ENCODE peak calls at places on chromosomes 1 and 21, in six cellular contexts. Z is HCT116, E is HepG2, D is K562, S is SK-N-SH, P is GM12878. Y is an unnamed sample.

GRCh38 chr1:157291083-157291482 is 152.9 kb upstream of the ETV3 start:
- DNase-seq in Z (no peak), E (no peak), D (no peak), S (no peak), P (no peak), Y (no peak)

GRCh38 chr1:19684677-19685076 is 20.0 kb downstream of the HTR6 start:
- DNase-seq in Z (no peak), E (no peak), D (no peak), S (no peak), P (no peak), Y (no peak)

GRCh38 chr1:162631546-162632233 is 574 bp upstream of the DDR2 start:
- DNase-seq in Z (no peak), E (no peak), D (peak; percentile 30), S (peak; percentile 42), P (no peak), Y (no peak)

GRCh38 chr1:244654284-244655038 is 1.5 kb downstream of the DESI2 start:
- DNase-seq in Z (no peak), E (no peak), D (no peak), S (no peak), P (no peak), Y (no peak)

GRCh38 chr1:145992502-145992936 is 3.9 kb downstream of the TXNIP start:
- DNase-seq in Z (no peak), E (no peak), D (no peak), S (no peak), P (no peak), Y (no peak)

GRCh38 chr1:115134850-115135484 is 45.7 kb upstream of the TSPAN2 start:
- DNase-seq in Z (peak; percentile 22), E (no peak), D (no peak), S (no peak), P (no peak), Y (no peak)

GRCh38 chr1:232581932-232582331 is 48.0 kb downstream of the SIPA1L2 start:
- DNase-seq in Z (no peak), E (no peak), D (no peak), S (no peak), P (no peak), Y (no peak)

GRCh38 chr1:21586926-21587601 is 77.8 kb downstream of the ALPL start:
- DNase-seq in Z (peak; percentile 61), E (peak; percentile 69), D (peak; percentile 90), S (peak; percentile 80), P (no peak), Y (no peak)

GRCh38 chr1:62263006-62263812 is 56.0 kb downstream of the KANK4 start:
- DNase-seq in Z (no peak), E (no peak), D (no peak), S (no peak), P (no peak), Y (no peak)

GRCh38 chr1:92310185-92310597 is 11.3 kb downstream of the RPAP2 start:
- DNase-seq in Z (no peak), E (no peak), D (no peak), S (peak; percentile 39), P (no peak), Y (peak; percentile 23)

GRCh38 chr1:45945426-45945825 is 142.0 kb downstream of the MAST2 start:
- DNase-seq in Z (no peak), E (no peak), D (no peak), S (no peak), P (no peak), Y (no peak)
- TF ChIP-seq JUND in Z (no peak), E (no peak), D (no peak), S (no peak), P (no peak), Y (no peak)

DNA sequence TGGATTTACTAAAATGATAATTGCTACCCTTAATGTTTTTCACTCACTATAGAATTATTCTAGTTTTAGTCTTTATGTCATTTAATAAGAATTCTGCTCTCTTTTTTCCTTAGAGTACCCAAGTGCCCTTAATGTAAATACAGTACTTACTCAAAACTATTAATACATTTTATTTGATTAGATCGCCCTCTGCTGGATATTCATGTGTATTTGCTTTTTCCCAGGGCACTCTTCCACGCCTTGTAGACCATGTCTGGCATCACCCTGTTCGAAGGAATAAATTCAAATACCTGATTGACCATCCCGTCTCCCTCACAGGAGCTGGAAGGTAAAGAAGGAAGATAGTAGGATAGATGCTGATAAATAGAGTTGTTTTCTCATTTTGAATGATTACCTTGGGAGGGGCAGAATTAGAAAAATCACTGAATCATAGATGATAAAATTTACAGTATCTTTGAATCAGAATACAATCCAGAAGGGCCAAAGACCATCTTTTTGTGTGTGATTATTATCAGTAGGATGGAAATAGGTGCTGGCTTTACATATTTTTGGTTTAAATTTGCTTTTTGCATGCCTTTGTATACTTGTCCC is 4.1 kb downstream of the AXDND1 start:
- DNase-seq in Z (peak; percentile 57), E (peak; percentile 53), D (peak; percentile 63), S (peak; percentile 63), P (peak; percentile 33), Y (peak; percentile 47)
- TF ChIP-seq JUND in Z (no peak), E (no peak), D (no peak), S (no peak), P (no peak), Y (no peak)

GRCh38 chr1:1613509-1614082 is 1.7 kb upstream of the MIB2 start:
- DNase-seq in Z (no peak), E (no peak), D (no peak), S (no peak), P (no peak), Y (no peak)

GRCh38 chr1:1614204-1614953 is 921 bp upstream of the MIB2 start:
- DNase-seq in Z (no peak), E (peak; percentile 49), D (peak; percentile 56), S (no peak), P (no peak), Y (no peak)

GRCh38 chr1:1609822-1610485 is 5.3 kb upstream of the MIB2 start:
- DNase-seq in Z (no peak), E (no peak), D (no peak), S (no peak), P (no peak), Y (no peak)

GRCh38 chr1:1614954-1615255 is 395 bp upstream of the MIB2 start:
- DNase-seq in Z (no peak), E (no peak), D (no peak), S (no peak), P (no peak), Y (no peak)

GRCh38 chr1:1610796-1611597 is 4.3 kb upstream of the MIB2 start:
- DNase-seq in Z (no peak), E (no peak), D (no peak), S (no peak), P (no peak), Y (no peak)
- TF ChIP-seq JUND in Z (no peak), E (no peak), D (no peak), S (no peak), P (no peak), Y (no peak)

DNA sequence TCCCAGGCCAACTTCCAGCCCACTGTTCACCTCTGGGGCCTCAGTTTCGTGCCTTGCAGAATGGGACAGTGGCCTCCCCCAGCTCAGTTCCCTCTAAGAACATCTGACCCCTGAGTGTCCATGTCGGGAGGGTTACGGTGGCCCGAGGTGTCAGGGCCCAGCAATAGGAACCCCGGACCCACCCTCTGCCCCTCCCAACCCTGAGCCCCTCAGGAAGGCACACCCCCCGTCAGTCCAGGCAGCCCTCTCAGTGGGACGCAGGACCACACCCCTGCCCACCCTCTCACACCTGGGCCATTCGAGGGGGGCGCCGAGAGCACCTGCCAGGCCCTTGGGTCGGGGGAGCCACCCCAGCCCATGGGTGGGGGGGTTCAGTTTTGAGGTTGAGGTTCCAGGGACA is 447 bp downstream of the TTC34 start:
- DNase-seq in Z (no peak), E (no peak), D (no peak), S (no peak), P (no peak), Y (no peak)
- TF ChIP-seq JUND in Z (no peak), E (no peak), D (no peak), S (no peak), P (no peak), Y (no peak)

DNA sequence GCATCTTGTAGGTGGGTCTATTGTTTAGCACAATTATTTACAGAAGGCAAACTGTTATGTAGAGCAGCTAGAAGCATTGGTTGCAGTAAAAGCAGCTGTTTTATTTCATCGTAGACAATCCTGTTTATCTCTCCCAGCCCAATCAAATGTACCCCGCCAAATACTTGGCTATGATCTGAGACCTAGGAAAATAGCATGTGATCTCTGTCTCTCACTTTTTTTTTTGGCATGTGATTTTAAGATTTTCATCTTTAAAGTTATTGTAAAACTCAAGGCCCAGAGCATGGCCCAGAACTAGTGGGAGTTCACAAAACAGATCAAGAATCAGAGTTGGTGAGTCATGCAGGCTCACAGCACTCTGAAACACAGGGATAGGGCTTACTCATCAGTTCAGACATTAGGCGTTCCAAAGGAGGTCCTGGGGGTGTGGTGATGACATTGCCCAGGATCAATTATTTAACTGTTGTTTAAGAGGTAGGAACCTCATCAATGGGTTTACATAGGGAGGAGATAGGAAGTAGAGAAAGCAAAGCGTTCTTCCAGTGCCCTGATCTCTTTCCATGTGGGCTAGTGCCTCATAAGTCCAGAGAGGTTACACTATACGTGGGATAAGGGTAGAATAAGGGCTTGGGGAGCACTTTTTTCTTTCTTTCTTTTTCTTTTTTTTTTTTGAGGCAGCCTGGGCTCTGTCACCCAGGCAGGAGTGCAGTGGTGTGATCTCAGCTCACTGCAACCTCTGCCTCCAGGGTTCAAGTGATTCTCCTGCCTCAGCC is 40.3 kb downstream of the TBX19 start:
- DNase-seq in Z (peak; percentile 71), E (peak; percentile 23), D (peak; percentile 67), S (no peak), P (no peak), Y (no peak)
- TF ChIP-seq JUND in Z (peak; percentile 86), E (no peak), D (peak; percentile 97), S (peak; percentile 82), P (no peak), Y (no peak)

GRCh38 chr21:41613421-41613998 is 105.6 kb upstream of the TMPRSS2 start:
- DNase-seq in Z (no peak), E (no peak), D (no peak), S (no peak), P (no peak), Y (no peak)

GRCh38 chr21:41610042-41610839 is 102.3 kb upstream of the TMPRSS2 start:
- DNase-seq in Z (peak; percentile 48), E (peak; percentile 60), D (peak; percentile 73), S (peak; percentile 70), P (no peak), Y (peak; percentile 52)

GRCh38 chr21:41612674-41613250 is 104.8 kb upstream of the TMPRSS2 start:
- DNase-seq in Z (no peak), E (peak; percentile 15), D (peak; percentile 76), S (peak; percentile 79), P (no peak), Y (peak; percentile 83)

GRCh38 chr21:41611441-41611840 is 103.5 kb upstream of the TMPRSS2 start:
- DNase-seq in Z (no peak), E (no peak), D (no peak), S (no peak), P (no peak), Y (no peak)

GRCh38 chr21:41611966-41612606 is 104.1 kb upstream of the TMPRSS2 start:
- DNase-seq in Z (peak; percentile 50), E (peak; percentile 28), D (peak; percentile 41), S (no peak), P (no peak), Y (peak; percentile 82)
- TF ChIP-seq JUND in Z (no peak), E (no peak), D (no peak), S (no peak), P (no peak), Y (no peak)

Y was measured in T47D.